ENCODE peak calls at places on chromosomes 11 and 22, in ten cellular contexts. One of them, this sample, is unnamed.
A peak's percentile ranks its signal among the peaks of the same experiment; 100 is the strongest.

GRCh38 chr22:39080052-39080762 is 3.1 kb downstream of the APOBEC3G start:
- DNase-seq in ACHN: no peak
- DNase-seq in epithelial cell of esophagus: no peak
- DNase-seq in uterus: no peak
- DNase-seq in stromal cell of bone marrow: no peak
- DNase-seq in fibroblast of mammary gland: no peak
- DNase-seq in GM23338: no peak
- DNase-seq in adrenal gland: no peak
- DNase-seq in LoVo: no peak
- DNase-seq in mucosa of gallbladder: no peak
- DNase-seq in this sample: no peak

GRCh38 chr11:113234888-113235287 is 79.5 kb upstream of the TTC12 start:
- DNase-seq in ACHN: no peak
- DNase-seq in epithelial cell of esophagus: no peak
- DNase-seq in uterus: no peak
- DNase-seq in stromal cell of bone marrow: no peak
- DNase-seq in fibroblast of mammary gland: no peak
- DNase-seq in GM23338: no peak
- DNase-seq in adrenal gland: no peak
- DNase-seq in LoVo: no peak
- DNase-seq in mucosa of gallbladder: no peak
- DNase-seq in this sample: no peak

GRCh38 chr22:47619631-47620030 is 857.2 kb downstream of the TBC1D22A start:
- DNase-seq in ACHN: no peak
- DNase-seq in epithelial cell of esophagus: no peak
- DNase-seq in uterus: no peak
- DNase-seq in stromal cell of bone marrow: no peak
- DNase-seq in fibroblast of mammary gland: no peak
- DNase-seq in GM23338: no peak
- DNase-seq in adrenal gland: no peak
- DNase-seq in LoVo: no peak
- DNase-seq in mucosa of gallbladder: no peak
- DNase-seq in this sample: no peak

GRCh38 chr11:862704-863388 is 20.2 kb downstream of the TSPAN4 start:
- DNase-seq in ACHN: no peak
- DNase-seq in epithelial cell of esophagus: no peak
- DNase-seq in uterus: no peak
- DNase-seq in stromal cell of bone marrow: no peak
- DNase-seq in fibroblast of mammary gland: no peak
- DNase-seq in GM23338: no peak
- DNase-seq in adrenal gland: no peak
- DNase-seq in LoVo: no peak
- DNase-seq in mucosa of gallbladder: no peak
- DNase-seq in this sample: no peak

GRCh38 chr11:60482361-60482760 is 10.2 kb upstream of the MS4A12 start:
- DNase-seq in ACHN: no peak
- DNase-seq in epithelial cell of esophagus: no peak
- DNase-seq in uterus: no peak
- DNase-seq in stromal cell of bone marrow: no peak
- DNase-seq in fibroblast of mammary gland: no peak
- DNase-seq in GM23338: no peak
- DNase-seq in adrenal gland: no peak
- DNase-seq in LoVo: no peak
- DNase-seq in mucosa of gallbladder: no peak
- DNase-seq in this sample: no peak

GRCh38 chr11:2189938-2190669 is 18.5 kb upstream of the TH start:
- DNase-seq in ACHN: no peak
- DNase-seq in epithelial cell of esophagus: no peak
- DNase-seq in uterus: no peak
- DNase-seq in stromal cell of bone marrow: no peak
- DNase-seq in fibroblast of mammary gland: no peak
- DNase-seq in GM23338: no peak
- DNase-seq in adrenal gland: no peak
- DNase-seq in LoVo: no peak
- DNase-seq in mucosa of gallbladder: no peak
- DNase-seq in this sample: no peak

GRCh38 chr11:80165763-80166162 is 724.9 kb upstream of the TENM4 start:
- DNase-seq in ACHN: no peak
- DNase-seq in epithelial cell of esophagus: peak; percentile 59
- DNase-seq in uterus: no peak
- DNase-seq in stromal cell of bone marrow: no peak
- DNase-seq in fibroblast of mammary gland: peak; percentile 7
- DNase-seq in GM23338: no peak
- DNase-seq in adrenal gland: no peak
- DNase-seq in LoVo: no peak
- DNase-seq in mucosa of gallbladder: no peak
- DNase-seq in this sample: no peak

GRCh38 chr22:46777609-46777970 is 15.1 kb downstream of the TBC1D22A start:
- DNase-seq in ACHN: no peak
- DNase-seq in epithelial cell of esophagus: no peak
- DNase-seq in uterus: no peak
- DNase-seq in stromal cell of bone marrow: no peak
- DNase-seq in fibroblast of mammary gland: no peak
- DNase-seq in GM23338: no peak
- DNase-seq in adrenal gland: no peak
- DNase-seq in LoVo: no peak
- DNase-seq in mucosa of gallbladder: no peak
- DNase-seq in this sample: peak; percentile 86

GRCh38 chr11:62575156-62575555 is 1.5 kb upstream of the EEF1G start:
- DNase-seq in ACHN: no peak
- DNase-seq in epithelial cell of esophagus: no peak
- DNase-seq in uterus: no peak
- DNase-seq in stromal cell of bone marrow: no peak
- DNase-seq in fibroblast of mammary gland: no peak
- DNase-seq in GM23338: no peak
- DNase-seq in adrenal gland: no peak
- DNase-seq in LoVo: no peak
- DNase-seq in mucosa of gallbladder: no peak
- DNase-seq in this sample: no peak

GRCh38 chr11:65478411-65479183 is 20.2 kb upstream of the MALAT1 start:
- DNase-seq in ACHN: peak; percentile 19
- DNase-seq in epithelial cell of esophagus: peak; percentile 23
- DNase-seq in uterus: peak; percentile 85
- DNase-seq in stromal cell of bone marrow: peak; percentile 41
- DNase-seq in fibroblast of mammary gland: peak; percentile 87
- DNase-seq in GM23338: no peak
- DNase-seq in adrenal gland: peak; percentile 66
- DNase-seq in LoVo: no peak
- DNase-seq in mucosa of gallbladder: no peak
- DNase-seq in this sample: no peak

GRCh38 chr11:60840711-60841430 is 1.0 kb upstream of the CCDC86 start:
- DNase-seq in ACHN: peak; percentile 20
- DNase-seq in epithelial cell of esophagus: no peak
- DNase-seq in uterus: peak; percentile 60
- DNase-seq in stromal cell of bone marrow: peak; percentile 90
- DNase-seq in fibroblast of mammary gland: peak; percentile 97
- DNase-seq in GM23338: no peak
- DNase-seq in adrenal gland: no peak
- DNase-seq in LoVo: peak; percentile 18
- DNase-seq in mucosa of gallbladder: peak; percentile 22
- DNase-seq in this sample: peak; percentile 18

GRCh38 chr11:78037825-78038620 is 14.9 kb upstream of the KCTD14 start:
- DNase-seq in ACHN: no peak
- DNase-seq in epithelial cell of esophagus: no peak
- DNase-seq in uterus: no peak
- DNase-seq in stromal cell of bone marrow: no peak
- DNase-seq in fibroblast of mammary gland: no peak
- DNase-seq in GM23338: no peak
- DNase-seq in adrenal gland: no peak
- DNase-seq in LoVo: no peak
- DNase-seq in mucosa of gallbladder: no peak
- DNase-seq in this sample: no peak

GRCh38 chr11:35812850-35813249 is 131.0 kb upstream of the LDLRAD3 start:
- DNase-seq in ACHN: no peak
- DNase-seq in epithelial cell of esophagus: no peak
- DNase-seq in uterus: peak; percentile 30
- DNase-seq in stromal cell of bone marrow: no peak
- DNase-seq in fibroblast of mammary gland: no peak
- DNase-seq in GM23338: no peak
- DNase-seq in adrenal gland: peak; percentile 57
- DNase-seq in LoVo: no peak
- DNase-seq in mucosa of gallbladder: no peak
- DNase-seq in this sample: no peak

GRCh38 chr11:35463211-35463810 is 44.0 kb upstream of the SLC1A2 start:
- DNase-seq in ACHN: no peak
- DNase-seq in epithelial cell of esophagus: no peak
- DNase-seq in uterus: no peak
- DNase-seq in stromal cell of bone marrow: no peak
- DNase-seq in fibroblast of mammary gland: no peak
- DNase-seq in GM23338: peak; percentile 36
- DNase-seq in adrenal gland: no peak
- DNase-seq in LoVo: no peak
- DNase-seq in mucosa of gallbladder: no peak
- DNase-seq in this sample: no peak

GRCh38 chr11:59145534-59145933 is 2.9 kb downstream of the FAM111A start:
- DNase-seq in ACHN: no peak
- DNase-seq in epithelial cell of esophagus: peak; percentile 83
- DNase-seq in uterus: no peak
- DNase-seq in stromal cell of bone marrow: peak; percentile 62
- DNase-seq in fibroblast of mammary gland: peak; percentile 90
- DNase-seq in GM23338: no peak
- DNase-seq in adrenal gland: no peak
- DNase-seq in LoVo: no peak
- DNase-seq in mucosa of gallbladder: no peak
- DNase-seq in this sample: no peak

GRCh38 chr11:66264893-66265292 is 3.5 kb upstream of the RAB1B start:
- DNase-seq in ACHN: no peak
- DNase-seq in epithelial cell of esophagus: peak; percentile 51
- DNase-seq in uterus: no peak
- DNase-seq in stromal cell of bone marrow: no peak
- DNase-seq in fibroblast of mammary gland: no peak
- DNase-seq in GM23338: peak; percentile 93
- DNase-seq in adrenal gland: no peak
- DNase-seq in LoVo: no peak
- DNase-seq in mucosa of gallbladder: no peak
- DNase-seq in this sample: no peak

GRCh38 chr11:6319879-6320410 is 356 bp downstream of the CAVIN3 start:
- DNase-seq in ACHN: no peak
- DNase-seq in epithelial cell of esophagus: peak; percentile 88
- DNase-seq in uterus: peak; percentile 95
- DNase-seq in stromal cell of bone marrow: peak; percentile 93
- DNase-seq in fibroblast of mammary gland: peak; percentile 93
- DNase-seq in GM23338: peak; percentile 86
- DNase-seq in adrenal gland: peak; percentile 63
- DNase-seq in LoVo: peak; percentile 71
- DNase-seq in mucosa of gallbladder: peak; percentile 75
- DNase-seq in this sample: peak; percentile 70

GRCh38 chr11:95282337-95282751 is 51.3 kb upstream of the SESN3 start:
- DNase-seq in ACHN: no peak
- DNase-seq in epithelial cell of esophagus: peak; percentile 27
- DNase-seq in uterus: no peak
- DNase-seq in stromal cell of bone marrow: no peak
- DNase-seq in fibroblast of mammary gland: peak; percentile 55
- DNase-seq in GM23338: peak; percentile 48
- DNase-seq in adrenal gland: no peak
- DNase-seq in LoVo: peak; percentile 9
- DNase-seq in mucosa of gallbladder: peak; percentile 73
- DNase-seq in this sample: no peak

GRCh38 chr11:70826541-70826943 is 425.8 kb downstream of the SHANK2 start:
- DNase-seq in ACHN: no peak
- DNase-seq in epithelial cell of esophagus: peak; percentile 33
- DNase-seq in uterus: no peak
- DNase-seq in stromal cell of bone marrow: no peak
- DNase-seq in fibroblast of mammary gland: no peak
- DNase-seq in GM23338: peak; percentile 62
- DNase-seq in adrenal gland: peak; percentile 26
- DNase-seq in LoVo: no peak
- DNase-seq in mucosa of gallbladder: no peak
- DNase-seq in this sample: peak; percentile 82

GRCh38 chr11:10633261-10633660 is 60.3 kb downstream of the IRAG1 start:
- DNase-seq in ACHN: no peak
- DNase-seq in epithelial cell of esophagus: no peak
- DNase-seq in uterus: no peak
- DNase-seq in stromal cell of bone marrow: no peak
- DNase-seq in fibroblast of mammary gland: no peak
- DNase-seq in GM23338: no peak
- DNase-seq in adrenal gland: peak; percentile 3
- DNase-seq in LoVo: no peak
- DNase-seq in mucosa of gallbladder: no peak
- DNase-seq in this sample: peak; percentile 20

GRCh38 chr11:88508808-88509581 is 171.5 kb upstream of the CTSC start:
- DNase-seq in ACHN: peak; percentile 61
- DNase-seq in epithelial cell of esophagus: peak; percentile 31
- DNase-seq in uterus: no peak
- DNase-seq in stromal cell of bone marrow: no peak
- DNase-seq in fibroblast of mammary gland: peak; percentile 22
- DNase-seq in GM23338: peak; percentile 74
- DNase-seq in adrenal gland: no peak
- DNase-seq in LoVo: no peak
- DNase-seq in mucosa of gallbladder: no peak
- DNase-seq in this sample: peak; percentile 22

GRCh38 chr11:35485656-35486318 is 39.6 kb downstream of the PAMR1 start:
- DNase-seq in ACHN: peak; percentile 69
- DNase-seq in epithelial cell of esophagus: peak; percentile 70
- DNase-seq in uterus: peak; percentile 77
- DNase-seq in stromal cell of bone marrow: peak; percentile 56
- DNase-seq in fibroblast of mammary gland: peak; percentile 78
- DNase-seq in GM23338: peak; percentile 96
- DNase-seq in adrenal gland: peak; percentile 80
- DNase-seq in LoVo: peak; percentile 80
- DNase-seq in mucosa of gallbladder: peak; percentile 77
- DNase-seq in this sample: peak; percentile 81

GRCh38 chr11:60921777-60922335 is 2.4 kb upstream of the TMEM132A start:
- DNase-seq in ACHN: no peak
- DNase-seq in epithelial cell of esophagus: no peak
- DNase-seq in uterus: no peak
- DNase-seq in stromal cell of bone marrow: no peak
- DNase-seq in fibroblast of mammary gland: no peak
- DNase-seq in GM23338: no peak
- DNase-seq in adrenal gland: no peak
- DNase-seq in LoVo: no peak
- DNase-seq in mucosa of gallbladder: no peak
- DNase-seq in this sample: no peak

GRCh38 chr11:123020968-123021367 is 39.3 kb upstream of the BSX start:
- DNase-seq in ACHN: peak; percentile 56
- DNase-seq in epithelial cell of esophagus: peak; percentile 63
- DNase-seq in uterus: no peak
- DNase-seq in stromal cell of bone marrow: peak; percentile 27
- DNase-seq in fibroblast of mammary gland: peak; percentile 59
- DNase-seq in GM23338: peak; percentile 88
- DNase-seq in adrenal gland: no peak
- DNase-seq in LoVo: peak; percentile 50
- DNase-seq in mucosa of gallbladder: no peak
- DNase-seq in this sample: peak; percentile 32

GRCh38 chr11:9714540-9714939 is 50.7 kb downstream of the SWAP70 start:
- DNase-seq in ACHN: no peak
- DNase-seq in epithelial cell of esophagus: no peak
- DNase-seq in uterus: no peak
- DNase-seq in stromal cell of bone marrow: no peak
- DNase-seq in fibroblast of mammary gland: peak; percentile 43
- DNase-seq in GM23338: no peak
- DNase-seq in adrenal gland: no peak
- DNase-seq in LoVo: no peak
- DNase-seq in mucosa of gallbladder: no peak
- DNase-seq in this sample: no peak

GRCh38 chr11:9527481-9528140 is 45.9 kb upstream of the WEE1 start:
- DNase-seq in ACHN: no peak
- DNase-seq in epithelial cell of esophagus: peak; percentile 50
- DNase-seq in uterus: peak; percentile 70
- DNase-seq in stromal cell of bone marrow: peak; percentile 90
- DNase-seq in fibroblast of mammary gland: peak; percentile 91
- DNase-seq in GM23338: no peak
- DNase-seq in adrenal gland: no peak
- DNase-seq in LoVo: peak; percentile 56
- DNase-seq in mucosa of gallbladder: peak; percentile 58
- DNase-seq in this sample: no peak

GRCh38 chr22:23282089-23282501 is 101.8 kb downstream of the BCR start:
- DNase-seq in ACHN: peak; percentile 93
- DNase-seq in epithelial cell of esophagus: peak; percentile 99
- DNase-seq in uterus: peak; percentile 74
- DNase-seq in stromal cell of bone marrow: no peak
- DNase-seq in fibroblast of mammary gland: peak; percentile 59
- DNase-seq in GM23338: no peak
- DNase-seq in adrenal gland: peak; percentile 82
- DNase-seq in LoVo: peak; percentile 34
- DNase-seq in mucosa of gallbladder: peak; percentile 85
- DNase-seq in this sample: peak; percentile 58

GRCh38 chr11:119284344-119285157 is 32.4 kb downstream of the MCAM start:
- DNase-seq in ACHN: peak; percentile 52
- DNase-seq in epithelial cell of esophagus: peak; percentile 63
- DNase-seq in uterus: no peak
- DNase-seq in stromal cell of bone marrow: no peak
- DNase-seq in fibroblast of mammary gland: peak; percentile 51
- DNase-seq in GM23338: peak; percentile 58
- DNase-seq in adrenal gland: no peak
- DNase-seq in LoVo: peak; percentile 33
- DNase-seq in mucosa of gallbladder: no peak
- DNase-seq in this sample: no peak

This sample was measured in thyroid gland.